ENCODE peak calls at places on chromosomes 5 and 9, in six cellular contexts. Z is lower leg skin, G is GM23338, K is brain microvascular endothelial cell, P is HFF-Myc, A is epithelial cell of esophagus. W is an unnamed sample.

GRCh38 chr5:16712178-16712577 is 95.4 kb upstream of the RETREG1 start:
- DNase-seq in Z (no peak), G (no peak), K (no peak), P (no peak), A (no peak), W (no peak)

GRCh38 chr9:15135167-15135792 is 171.7 kb downstream of the TTC39B start:
- DNase-seq in Z (peak), G (peak), K (peak), P (peak), A (peak), W (peak)

GRCh38 chr9:12878342-12878978 is 103.6 kb downstream of the LURAP1L start:
- DNase-seq in Z (no peak), G (no peak), K (no peak), P (no peak), A (peak), W (peak)

GRCh38 chr5:97297063-97297715 is 114.1 kb upstream of the RIOK2 start:
- DNase-seq in Z (no peak), G (peak), K (peak), P (peak), A (peak), W (no peak)

GRCh38 chr5:178435321-178436238 is 154.6 kb downstream of the COL23A1 start:
- DNase-seq in Z (peak), G (no peak), K (no peak), P (no peak), A (no peak), W (no peak)

GRCh38 chr9:127168756-127169506 is 46.5 kb upstream of the ANGPTL2 start:
- DNase-seq in Z (peak), G (no peak), K (no peak), P (no peak), A (no peak), W (peak)

GRCh38 chr5:115785395-115786009 is 31.0 kb downstream of the CDO1 start:
- DNase-seq in Z (no peak), G (peak), K (no peak), P (no peak), A (no peak), W (no peak)

GRCh38 chr5:73534001-73534547 is 31.4 kb downstream of the ANKRA2 start:
- DNase-seq in Z (no peak), G (no peak), K (no peak), P (no peak), A (peak), W (peak)

GRCh38 chr9:79049371-79049770 is 522.4 kb upstream of the TLE4 start:
- DNase-seq in Z (no peak), G (no peak), K (no peak), P (no peak), A (no peak), W (no peak)

GRCh38 chr5:88727705-88728313 is 155.2 kb downstream of the MEF2C start:
- DNase-seq in Z (no peak), G (peak), K (no peak), P (no peak), A (peak), W (peak)

GRCh38 chr9:125436613-125437443 is 175.2 kb downstream of the GAPVD1 start:
- DNase-seq in Z (peak), G (no peak), K (no peak), P (no peak), A (no peak), W (no peak)

GRCh38 chr5:43305948-43306563 is 7.2 kb downstream of the HMGCS1 start:
- DNase-seq in Z (no peak), G (peak), K (peak), P (no peak), A (peak), W (peak)

GRCh38 chr9:124629600-124629999 is 122.4 kb upstream of the NR5A1 start:
- DNase-seq in Z (no peak), G (no peak), K (peak), P (no peak), A (peak), W (peak)

GRCh38 chr5:172869734-172870133 is 35.7 kb downstream of the ERGIC1 start:
- DNase-seq in Z (no peak), G (no peak), K (no peak), P (no peak), A (no peak), W (no peak)

GRCh38 chr5:6350277-6351090 is 27.9 kb downstream of the MED10 start:
- DNase-seq in Z (no peak), G (peak), K (no peak), P (no peak), A (no peak), W (no peak)

GRCh38 chr9:133041958-133042357 is 11.2 kb downstream of the GTF3C5 start:
- DNase-seq in Z (no peak), G (no peak), K (no peak), P (no peak), A (no peak), W (no peak)

GRCh38 chr5:67381240-67381875 is 184.8 kb upstream of the CD180 start:
- DNase-seq in Z (no peak), G (no peak), K (no peak), P (no peak), A (no peak), W (no peak)

GRCh38 chr5:32421075-32421474 is 23.5 kb downstream of the ZFR start:
- DNase-seq in Z (no peak), G (no peak), K (no peak), P (no peak), A (no peak), W (no peak)

GRCh38 chr5:172410160-172410559 is 44.2 kb downstream of the SH3PXD2B start:
- DNase-seq in Z (no peak), G (peak), K (peak), P (no peak), A (no peak), W (peak)

GRCh38 chr5:107570805-107571531 is 99.8 kb downstream of the EFNA5 start:
- DNase-seq in Z (no peak), G (peak), K (peak), P (no peak), A (peak), W (no peak)

GRCh38 chr5:7852542-7852941 is 1.6 kb upstream of the CFAP90 start:
- DNase-seq in Z (no peak), G (no peak), K (no peak), P (no peak), A (no peak), W (peak)

GRCh38 chr5:92980491-92980890 is 600.5 kb downstream of the NR2F1-AS1 start:
- DNase-seq in Z (no peak), G (no peak), K (no peak), P (no peak), A (peak), W (no peak)

GRCh38 chr9:112002847-112003457 is 106.3 kb downstream of the UGCG start:
- DNase-seq in Z (peak), G (no peak), K (peak), P (no peak), A (no peak), W (peak)

GRCh38 chr9:112002131-112002846 is 105.7 kb downstream of the UGCG start:
- DNase-seq in Z (no peak), G (no peak), K (no peak), P (no peak), A (no peak), W (no peak)

GRCh38 chr9:112003538-112003937 is 106.9 kb downstream of the UGCG start:
- DNase-seq in Z (no peak), G (no peak), K (no peak), P (no peak), A (no peak), W (no peak)

GRCh38 chr9:111999319-111999718 is 102.7 kb downstream of the UGCG start:
- DNase-seq in Z (peak), G (no peak), K (no peak), P (no peak), A (no peak), W (no peak)

GRCh38 chr9:112000743-112001142 is 104.1 kb downstream of the UGCG start:
- DNase-seq in Z (no peak), G (peak), K (no peak), P (no peak), A (no peak), W (no peak)
- TF ChIP-seq CTCF in Z (no peak), G (peak), K (peak), P (peak), A (no peak), W (no peak)

DNA sequence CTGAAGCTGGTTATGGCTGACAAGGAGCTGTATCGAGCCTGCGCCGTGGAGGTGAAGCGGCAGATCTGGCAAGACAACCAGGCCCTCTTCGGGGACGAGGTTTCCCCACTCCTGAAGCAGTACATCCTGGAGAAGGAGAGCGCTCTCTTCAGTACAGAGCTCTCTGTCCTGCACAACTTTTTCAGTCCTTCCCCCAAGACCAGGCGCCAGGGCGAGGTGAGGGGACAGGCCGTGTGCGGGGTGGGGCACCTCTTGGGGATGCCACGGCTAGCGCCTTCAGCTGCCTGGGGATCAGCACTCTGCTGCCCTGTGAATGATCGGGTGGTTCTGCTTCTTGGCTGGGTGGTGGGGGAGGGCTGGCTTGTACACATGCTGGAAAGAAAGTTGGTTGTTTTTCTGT is 1.7 kb downstream of the NELFB start:
- DNase-seq in Z (no peak), G (no peak), K (no peak), P (no peak), A (no peak), W (no peak)
- H3K4me3 ChIP-seq in Z (no peak), G (peak), K (peak), P (peak), A (peak), W (no peak)

GRCh38 chr5:150175536-150175935 is 9.0 kb downstream of the CDX1 start:
- DNase-seq in Z (no peak), G (peak), K (no peak), P (no peak), A (peak), W (no peak)
- TF ChIP-seq CTCF in Z (no peak), G (peak), K (peak), P (peak), A (peak), W (peak)

DNA sequence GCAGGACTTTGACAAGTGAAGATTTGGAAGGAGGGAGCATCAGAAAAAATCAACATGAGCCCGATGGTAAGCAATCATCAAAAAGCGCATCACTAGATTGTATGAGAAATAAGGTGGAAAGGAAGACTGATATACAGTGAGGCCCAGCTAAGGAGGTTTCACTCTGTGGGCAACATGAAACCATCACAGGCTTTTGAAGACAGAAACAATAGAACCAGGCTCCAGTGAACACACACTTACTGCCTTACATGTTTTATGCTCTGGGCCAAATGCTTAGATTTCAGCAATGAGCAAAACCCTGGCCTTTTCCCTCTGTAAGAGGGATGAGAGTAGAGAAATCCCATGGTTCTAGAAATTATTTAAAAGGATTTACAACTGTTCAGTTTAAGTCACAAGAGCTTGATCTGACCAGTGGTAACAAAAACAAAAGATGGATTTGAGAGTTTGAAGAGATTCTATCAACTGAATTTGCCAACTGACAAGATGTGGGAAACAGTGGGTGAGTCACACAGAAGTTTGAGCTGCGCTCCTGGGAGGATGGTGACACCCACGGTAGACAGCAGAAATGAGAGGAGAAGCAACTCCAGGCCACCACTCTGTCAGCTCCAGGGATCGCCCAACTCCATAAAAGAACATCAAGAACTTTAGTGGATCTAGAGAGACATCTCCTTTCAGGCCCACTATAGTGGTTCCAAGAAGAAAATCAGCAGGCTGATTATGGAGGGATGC is 261.8 kb downstream of the MCTP1 start:
- DNase-seq in Z (no peak), G (no peak), K (peak), P (no peak), A (peak), W (peak)
- H3K4me3 ChIP-seq in Z (no peak), G (no peak), K (no peak), P (no peak), A (no peak), W (no peak)

GRCh38 chr5:57298985-57299491 is 125.2 kb downstream of the GPBP1 start:
- DNase-seq in Z (no peak), G (peak), K (peak), P (peak), A (peak), W (peak)
- TF ChIP-seq CTCF in Z (no peak), G (peak), K (peak), P (peak), A (peak), W (peak)

DNA sequence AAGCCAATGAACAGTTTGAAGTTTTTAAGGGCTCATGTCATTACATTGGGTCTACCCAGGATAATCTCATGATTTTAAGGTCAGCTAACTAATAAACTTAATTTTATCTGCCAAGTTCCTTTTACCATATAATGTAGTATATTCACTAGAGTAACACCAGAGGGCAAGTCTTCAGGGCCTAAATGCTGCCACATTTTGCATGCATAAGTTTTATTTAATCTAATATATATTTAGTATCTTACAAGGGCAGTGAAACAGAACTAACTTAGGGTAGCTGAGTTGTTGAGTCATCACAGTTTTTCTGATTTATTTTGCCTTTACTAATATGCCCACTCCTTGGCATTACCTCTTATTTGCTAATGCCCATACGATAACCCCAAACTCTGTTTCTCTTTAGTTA is 8.1 kb upstream of the APC start:
- DNase-seq in Z (no peak), G (no peak), K (no peak), P (no peak), A (no peak), W (no peak)
- H3K4me3 ChIP-seq in Z (no peak), G (no peak), K (no peak), P (no peak), A (no peak), W (no peak)